ENCODE peak calls at places on chromosomes 16 and 17, in four cellular contexts. One of them, this sample, is unnamed.

GRCh38 chr17:46181940-46182339 is 11.3 kb downstream of the KANSL1 start:
- DNase-seq in activated CD4-positive, alpha-beta T cell treated with anti-CD3 and anti-CD28 coated beads, Interleukin-2, amount 10 ng/mL, durations not matched to agents 7 days and 5 days: no peak
- DNase-seq in activated naive CD8-positive, alpha-beta T cell treated with anti-CD3 and anti-CD28 coated beads, Interleukin-2, amount 50 U/mL, for 24 hours: no peak
- DNase-seq in hypothalamus: no peak
- DNase-seq in this sample: no peak

GRCh38 chr16:85384831-85385462 is 228.2 kb upstream of the GSE1 start:
- DNase-seq in activated naive CD8-positive, alpha-beta T cell treated with anti-CD3 and anti-CD28 coated beads, Interleukin-2, amount 50 U/mL, for 24 hours: no peak
- DNase-seq in hypothalamus: no peak
- DNase-seq in activated CD4-positive, alpha-beta T cell treated with anti-CD3 and anti-CD28 coated beads, Interleukin-2, amount 10 ng/mL, durations not matched to agents 7 days and 5 days: no peak
- DNase-seq in this sample: no peak

GRCh38 chr16:52320930-52321439 is 226.0 kb downstream of the TOX3 start:
- DNase-seq in activated CD4-positive, alpha-beta T cell treated with anti-CD3 and anti-CD28 coated beads, Interleukin-2, amount 10 ng/mL, durations not matched to agents 7 days and 5 days: no peak
- DNase-seq in hypothalamus: no peak
- DNase-seq in activated naive CD8-positive, alpha-beta T cell treated with anti-CD3 and anti-CD28 coated beads, Interleukin-2, amount 50 U/mL, for 24 hours: no peak
- DNase-seq in this sample: no peak

GRCh38 chr17:19023209-19023999 is 18.8 kb upstream of the FAM83G start:
- DNase-seq in activated CD4-positive, alpha-beta T cell treated with anti-CD3 and anti-CD28 coated beads, Interleukin-2, amount 10 ng/mL, durations not matched to agents 7 days and 5 days: no peak
- DNase-seq in hypothalamus: no peak
- DNase-seq in activated naive CD8-positive, alpha-beta T cell treated with anti-CD3 and anti-CD28 coated beads, Interleukin-2, amount 50 U/mL, for 24 hours: no peak
- DNase-seq in this sample: no peak

GRCh38 chr16:69089091-69089912 is 16.2 kb upstream of the HAS3 start:
- DNase-seq in activated naive CD8-positive, alpha-beta T cell treated with anti-CD3 and anti-CD28 coated beads, Interleukin-2, amount 50 U/mL, for 24 hours: no peak
- DNase-seq in hypothalamus: no peak
- DNase-seq in activated CD4-positive, alpha-beta T cell treated with anti-CD3 and anti-CD28 coated beads, Interleukin-2, amount 10 ng/mL, durations not matched to agents 7 days and 5 days: peak; percentile 19
- DNase-seq in this sample: no peak

GRCh38 chr16:16019488-16019887 is 70.1 kb downstream of the ABCC1 start:
- DNase-seq in activated CD4-positive, alpha-beta T cell treated with anti-CD3 and anti-CD28 coated beads, Interleukin-2, amount 10 ng/mL, durations not matched to agents 7 days and 5 days: no peak
- DNase-seq in hypothalamus: no peak
- DNase-seq in activated naive CD8-positive, alpha-beta T cell treated with anti-CD3 and anti-CD28 coated beads, Interleukin-2, amount 50 U/mL, for 24 hours: no peak
- DNase-seq in this sample: peak; percentile 45

GRCh38 chr17:19242323-19242722 is 5.2 kb downstream of the EPN2 start:
- DNase-seq in activated CD4-positive, alpha-beta T cell treated with anti-CD3 and anti-CD28 coated beads, Interleukin-2, amount 10 ng/mL, durations not matched to agents 7 days and 5 days: no peak
- DNase-seq in hypothalamus: no peak
- DNase-seq in activated naive CD8-positive, alpha-beta T cell treated with anti-CD3 and anti-CD28 coated beads, Interleukin-2, amount 50 U/mL, for 24 hours: no peak
- DNase-seq in this sample: no peak

GRCh38 chr16:49158029-49158642 is 123.5 kb downstream of the CBLN1 start:
- DNase-seq in activated naive CD8-positive, alpha-beta T cell treated with anti-CD3 and anti-CD28 coated beads, Interleukin-2, amount 50 U/mL, for 24 hours: peak; percentile 2
- DNase-seq in hypothalamus: no peak
- DNase-seq in activated CD4-positive, alpha-beta T cell treated with anti-CD3 and anti-CD28 coated beads, Interleukin-2, amount 10 ng/mL, durations not matched to agents 7 days and 5 days: peak; percentile 50
- DNase-seq in this sample: no peak

GRCh38 chr17:70976447-70976846 is 807.1 kb downstream of the KCNJ2 start:
- DNase-seq in activated naive CD8-positive, alpha-beta T cell treated with anti-CD3 and anti-CD28 coated beads, Interleukin-2, amount 50 U/mL, for 24 hours: no peak
- DNase-seq in activated CD4-positive, alpha-beta T cell treated with anti-CD3 and anti-CD28 coated beads, Interleukin-2, amount 10 ng/mL, durations not matched to agents 7 days and 5 days: no peak
- DNase-seq in hypothalamus: no peak
- DNase-seq in this sample: no peak

GRCh38 chr17:41989702-41990419 is 23.3 kb downstream of the CNP start:
- DNase-seq in activated naive CD8-positive, alpha-beta T cell treated with anti-CD3 and anti-CD28 coated beads, Interleukin-2, amount 50 U/mL, for 24 hours: no peak
- DNase-seq in activated CD4-positive, alpha-beta T cell treated with anti-CD3 and anti-CD28 coated beads, Interleukin-2, amount 10 ng/mL, durations not matched to agents 7 days and 5 days: no peak
- DNase-seq in hypothalamus: no peak
- DNase-seq in this sample: no peak

GRCh38 chr16:50246299-50247122 is 19.8 kb upstream of the ADCY7 start:
- DNase-seq in hypothalamus: no peak
- DNase-seq in activated naive CD8-positive, alpha-beta T cell treated with anti-CD3 and anti-CD28 coated beads, Interleukin-2, amount 50 U/mL, for 24 hours: no peak
- DNase-seq in activated CD4-positive, alpha-beta T cell treated with anti-CD3 and anti-CD28 coated beads, Interleukin-2, amount 10 ng/mL, durations not matched to agents 7 days and 5 days: no peak
- DNase-seq in this sample: no peak

GRCh38 chr17:8365143-8365542 is 11.4 kb downstream of the KRABD2 start:
- DNase-seq in hypothalamus: no peak
- DNase-seq in activated CD4-positive, alpha-beta T cell treated with anti-CD3 and anti-CD28 coated beads, Interleukin-2, amount 10 ng/mL, durations not matched to agents 7 days and 5 days: no peak
- DNase-seq in activated naive CD8-positive, alpha-beta T cell treated with anti-CD3 and anti-CD28 coated beads, Interleukin-2, amount 50 U/mL, for 24 hours: no peak
- DNase-seq in this sample: no peak

GRCh38 chr16:10827691-10828341 is 9.2 kb upstream of the TVP23A start:
- DNase-seq in activated CD4-positive, alpha-beta T cell treated with anti-CD3 and anti-CD28 coated beads, Interleukin-2, amount 10 ng/mL, durations not matched to agents 7 days and 5 days: no peak
- DNase-seq in activated naive CD8-positive, alpha-beta T cell treated with anti-CD3 and anti-CD28 coated beads, Interleukin-2, amount 50 U/mL, for 24 hours: no peak
- DNase-seq in hypothalamus: peak; percentile 15
- DNase-seq in this sample: peak; percentile 82

GRCh38 chr17:50359005-50359699 is 13.2 kb downstream of the XYLT2 start:
- DNase-seq in hypothalamus: no peak
- DNase-seq in activated naive CD8-positive, alpha-beta T cell treated with anti-CD3 and anti-CD28 coated beads, Interleukin-2, amount 50 U/mL, for 24 hours: no peak
- DNase-seq in activated CD4-positive, alpha-beta T cell treated with anti-CD3 and anti-CD28 coated beads, Interleukin-2, amount 10 ng/mL, durations not matched to agents 7 days and 5 days: no peak
- DNase-seq in this sample: no peak

GRCh38 chr16:19389246-19389645 is 28.4 kb upstream of the TMC5 start:
- DNase-seq in activated naive CD8-positive, alpha-beta T cell treated with anti-CD3 and anti-CD28 coated beads, Interleukin-2, amount 50 U/mL, for 24 hours: peak; percentile 48
- DNase-seq in hypothalamus: no peak
- DNase-seq in activated CD4-positive, alpha-beta T cell treated with anti-CD3 and anti-CD28 coated beads, Interleukin-2, amount 10 ng/mL, durations not matched to agents 7 days and 5 days: peak; percentile 67
- DNase-seq in this sample: no peak

GRCh38 chr17:27570578-27570914 is 60.4 kb upstream of the LGALS9 start:
- DNase-seq in activated naive CD8-positive, alpha-beta T cell treated with anti-CD3 and anti-CD28 coated beads, Interleukin-2, amount 50 U/mL, for 24 hours: no peak
- DNase-seq in activated CD4-positive, alpha-beta T cell treated with anti-CD3 and anti-CD28 coated beads, Interleukin-2, amount 10 ng/mL, durations not matched to agents 7 days and 5 days: no peak
- DNase-seq in hypothalamus: no peak
- DNase-seq in this sample: no peak

GRCh38 chr17:21263351-21263750 is 10.1 kb upstream of the NATD1 start:
- DNase-seq in hypothalamus: no peak
- DNase-seq in activated naive CD8-positive, alpha-beta T cell treated with anti-CD3 and anti-CD28 coated beads, Interleukin-2, amount 50 U/mL, for 24 hours: no peak
- DNase-seq in activated CD4-positive, alpha-beta T cell treated with anti-CD3 and anti-CD28 coated beads, Interleukin-2, amount 10 ng/mL, durations not matched to agents 7 days and 5 days: no peak
- DNase-seq in this sample: no peak

GRCh38 chr16:1311738-1312458 is 2.5 kb downstream of the UBE2I start:
- DNase-seq in activated CD4-positive, alpha-beta T cell treated with anti-CD3 and anti-CD28 coated beads, Interleukin-2, amount 10 ng/mL, durations not matched to agents 7 days and 5 days: no peak
- DNase-seq in activated naive CD8-positive, alpha-beta T cell treated with anti-CD3 and anti-CD28 coated beads, Interleukin-2, amount 50 U/mL, for 24 hours: no peak
- DNase-seq in hypothalamus: no peak
- DNase-seq in this sample: no peak

This sample was measured in GM04504.